ENCODE peak calls at places on chromosomes 1 and 21, in four cellular contexts. M is K562, W is HepG2, T is GM12878. I is an unnamed sample.

GRCh38 chr1:182264187-182264586 is 127.4 kb downstream of the GLUL start:
- DNase-seq in M (no peak), T (no peak), W (no peak), I (no peak)

GRCh38 chr1:59116920-59117542 is 179.9 kb upstream of the FGGY start:
- DNase-seq in T (no peak), W (no peak), M (no peak), I (no peak)

GRCh38 chr1:58005212-58005611 is 541.3 kb downstream of the OMA1 start:
- DNase-seq in W (no peak), T (no peak), M (no peak), I (no peak)

GRCh38 chr1:228842094-228842775 is 107.0 kb downstream of the RHOU start:
- DNase-seq in T (no peak), W (peak; percentile 73), M (peak; percentile 46), I (peak; percentile 55)

GRCh38 chr1:50929376-50929958 is 30.6 kb downstream of the FAF1 start:
- DNase-seq in M (peak; percentile 21), W (peak; percentile 47), T (no peak), I (peak; percentile 12)

GRCh38 chr1:43349594-43350306 is 9.0 kb upstream of the CDC20 start:
- DNase-seq in M (no peak), T (no peak), W (no peak), I (no peak)

GRCh38 chr1:51139474-51139873 is 37.4 kb downstream of the C1orf185 start:
- DNase-seq in T (no peak), M (no peak), W (no peak), I (no peak)

GRCh38 chr1:98468111-98468717 is 193.3 kb upstream of the SNX7 start:
- DNase-seq in W (peak; percentile 10), M (no peak), T (no peak), I (peak; percentile 39)

GRCh38 chr1:117678246-117678977 is 72.6 kb downstream of the TENT5C start:
- DNase-seq in W (no peak), M (no peak), T (no peak), I (no peak)

GRCh38 chr1:172293379-172293778 is 127.1 kb upstream of the C1orf105 start:
- DNase-seq in M (no peak), W (no peak), T (no peak), I (no peak)

GRCh38 chr1:207745839-207746767 is 5.8 kb upstream of the CD46 start:
- DNase-seq in W (no peak), M (peak; percentile 76), T (no peak), I (no peak)

GRCh38 chr1:67821263-67821662 is 12.0 kb downstream of the GNG12 start:
- DNase-seq in T (no peak), W (no peak), M (no peak), I (no peak)

GRCh38 chr1:52472384-52472783 is 68.0 kb downstream of the PRPF38A start:
- DNase-seq in T (no peak), W (no peak), M (no peak), I (no peak)

GRCh38 chr1:182791464-182792179 is 2.0 kb downstream of the NPL start:
- DNase-seq in M (peak; percentile 91), W (no peak), T (no peak), I (no peak)

GRCh38 chr1:166129006-166129405 is 37.8 kb downstream of the FAM78B start:
- DNase-seq in W (no peak), M (no peak), T (no peak), I (no peak)

GRCh38 chr1:202664083-202664482 is 46.2 kb downstream of the SYT2 start:
- DNase-seq in W (no peak), T (no peak), M (no peak), I (no peak)

GRCh38 chr1:202662081-202662480 is 48.2 kb downstream of the SYT2 start:
- DNase-seq in M (no peak), T (no peak), W (no peak), I (no peak)

GRCh38 chr1:202665417-202665816 is 44.8 kb downstream of the SYT2 start:
- DNase-seq in M (no peak), W (no peak), T (no peak), I (no peak)

GRCh38 chr1:202661136-202661845 is 49.0 kb downstream of the SYT2 start:
- DNase-seq in W (no peak), M (no peak), T (no peak), I (no peak)

DNA sequence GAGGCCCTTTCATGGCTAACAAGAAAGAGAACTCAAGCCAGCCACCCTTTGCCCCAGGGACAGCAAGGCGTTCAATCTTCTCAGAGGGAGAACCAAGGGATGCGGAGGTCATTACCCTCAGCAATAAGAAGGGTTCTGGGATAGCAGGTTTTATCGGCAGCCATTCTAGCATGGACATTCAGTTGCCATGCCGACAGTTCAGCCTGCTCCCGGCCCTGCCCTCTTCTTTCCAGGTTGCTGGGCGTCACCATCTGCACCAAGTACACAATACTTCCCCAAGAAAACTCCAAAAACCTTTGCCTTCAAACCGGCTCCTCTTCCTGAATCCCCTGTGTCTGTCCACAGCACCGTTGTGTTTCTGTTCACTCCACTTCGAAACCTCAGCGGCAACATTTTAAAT is 47.1 kb downstream of the SYT2 start:
- DNase-seq in M (no peak), T (no peak), W (no peak), I (no peak)
- TF ChIP-seq FOXK2 in M (no peak), T (no peak), W (no peak), I (no peak)

DNA sequence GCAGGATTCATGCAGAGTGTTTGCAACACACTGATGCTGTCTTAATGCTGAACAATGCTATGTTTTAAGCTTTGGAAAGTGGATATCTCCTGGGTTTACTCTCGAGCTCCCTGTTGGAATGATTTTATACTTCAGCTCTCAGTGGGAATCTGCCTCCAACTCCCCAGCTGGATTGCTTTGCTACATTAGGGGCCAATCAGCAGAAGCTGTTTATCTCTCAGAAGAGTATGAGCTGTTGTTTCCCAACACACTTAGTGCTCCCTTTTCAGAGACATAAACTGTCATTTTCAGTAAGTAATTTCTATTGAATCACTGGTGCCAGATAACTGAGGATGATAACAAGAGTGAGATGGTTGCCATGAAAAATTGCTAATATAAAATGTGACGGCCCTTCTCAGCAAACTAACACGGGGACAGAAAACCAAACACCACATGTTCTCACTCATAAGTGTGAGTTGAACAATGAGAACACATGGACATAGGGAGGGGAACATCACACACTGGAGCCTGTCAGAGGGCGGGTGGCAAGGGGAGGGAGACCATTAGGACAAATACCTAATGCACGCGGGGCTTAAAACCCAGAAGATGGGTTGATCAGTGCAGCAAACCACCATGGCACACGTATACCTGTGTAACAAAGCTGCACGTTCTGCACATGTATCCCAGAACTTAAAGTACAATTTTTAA is 265.9 kb upstream of the RUNX1 start:
- DNase-seq in M (no peak), W (no peak), T (no peak), I (no peak)
- TF ChIP-seq FOXK2 in M (no peak), W (no peak), T (no peak), I (no peak)

DNA sequence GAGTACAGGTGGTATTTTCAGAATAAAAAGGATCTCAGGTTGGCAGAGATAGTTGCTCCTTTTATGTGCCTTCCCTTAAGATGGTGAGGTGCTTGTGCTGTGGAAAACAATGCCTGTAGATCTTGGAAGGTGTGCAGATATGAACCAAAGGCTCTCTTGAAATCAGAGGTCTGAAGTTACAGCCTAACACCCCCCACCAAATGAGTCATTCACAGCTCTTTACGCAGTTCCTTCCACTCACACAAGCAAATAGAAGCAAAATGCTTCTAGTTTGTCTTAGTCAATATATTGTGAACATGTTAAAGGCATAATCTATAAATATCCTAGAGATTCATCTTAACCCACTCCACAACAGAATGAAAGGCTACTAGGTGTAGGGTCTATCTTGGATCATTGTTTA is 128.9 kb upstream of the NR5A2 start:
- DNase-seq in W (no peak), T (no peak), M (no peak), I (no peak)
- TF ChIP-seq FOXK2 in W (no peak), T (no peak), M (no peak), I (no peak)

GRCh38 chr1:244319283-244320132 is 132.2 kb downstream of the ADSS2 start:
- DNase-seq in T (peak; percentile 84), M (no peak), W (no peak), I (no peak)
- TF ChIP-seq FOXK2 in T (peak; percentile 53), M (no peak), W (no peak), I (no peak)

DNA sequence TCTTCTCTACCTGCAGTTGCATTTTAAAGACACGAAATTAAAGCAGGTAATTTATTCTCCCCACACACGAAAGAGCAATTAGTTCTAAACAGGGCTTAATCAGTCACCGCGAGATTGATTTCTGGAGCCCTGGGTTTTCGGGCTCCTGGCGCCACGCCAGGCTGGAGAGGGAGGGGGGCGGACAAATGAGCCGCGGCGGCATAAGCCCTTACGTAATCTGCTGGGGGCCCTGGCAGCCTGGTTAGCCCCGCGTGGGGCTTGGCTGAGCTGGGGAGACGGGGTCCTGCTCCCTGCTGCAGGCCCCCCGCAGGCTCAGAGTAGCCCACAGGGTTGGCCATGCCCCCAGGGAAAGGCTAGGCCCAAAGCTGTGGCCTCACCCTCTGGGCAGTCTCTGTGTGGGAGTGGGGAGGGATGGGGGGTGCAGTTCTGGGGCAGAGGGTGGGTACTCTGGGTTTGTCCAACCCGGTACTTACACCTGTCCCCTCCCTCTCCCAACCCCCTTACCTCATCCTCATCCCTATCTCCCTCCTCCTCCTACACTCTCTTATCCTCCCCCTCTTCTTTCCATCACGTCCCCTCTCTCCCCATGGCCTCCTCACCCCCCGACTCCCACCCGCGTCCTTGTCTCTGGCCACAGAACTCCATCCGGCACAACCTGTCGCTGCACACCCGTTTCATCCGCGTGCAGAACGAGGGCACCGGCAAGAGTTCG is 19.9 kb downstream of the FOXO6 start:
- DNase-seq in T (no peak), M (peak; percentile 52), W (no peak), I (peak; percentile 56)
- TF ChIP-seq FOXK2 in T (no peak), M (no peak), W (no peak), I (no peak)

DNA sequence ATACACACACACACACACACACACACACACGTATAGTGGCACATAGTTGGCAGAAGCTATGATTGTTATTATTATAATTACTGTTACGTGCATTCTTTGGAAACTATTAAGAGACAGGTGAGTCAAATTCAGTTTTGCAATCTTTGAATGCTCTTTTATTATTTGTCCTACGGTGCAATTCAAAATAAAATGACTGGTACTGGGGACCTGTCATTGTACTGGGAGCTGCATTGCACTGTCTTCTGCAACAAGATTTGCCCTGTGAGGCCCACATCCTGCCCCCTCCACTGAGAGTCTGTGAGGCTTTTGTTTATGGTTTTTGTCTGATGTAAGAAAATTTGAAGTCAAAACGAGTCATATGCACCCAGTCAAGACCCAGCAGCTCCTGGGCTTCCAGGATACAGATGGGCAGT is 1.9 kb downstream of the LY9 start:
- DNase-seq in W (no peak), M (no peak), T (no peak), I (no peak)
- TF ChIP-seq FOXK2 in W (no peak), M (no peak), T (no peak), I (no peak)

DNA sequence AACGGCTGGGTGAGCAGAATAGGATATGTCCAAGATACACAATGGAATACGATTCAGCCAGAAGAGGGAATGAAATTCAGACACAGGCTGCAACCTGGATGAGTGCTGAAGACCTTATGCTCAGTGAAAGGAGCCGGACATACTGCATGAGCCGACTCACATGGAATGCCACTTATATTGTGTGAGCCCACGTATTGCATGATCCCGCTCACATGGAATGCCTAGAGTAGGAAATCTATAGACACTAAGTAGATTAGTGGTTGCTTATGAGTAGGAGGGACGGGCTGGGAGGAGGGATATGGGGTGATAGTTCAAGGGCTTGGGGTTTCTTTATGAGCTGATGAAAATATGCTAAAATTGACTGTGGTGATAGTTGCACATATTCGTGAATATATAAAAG is 26.8 kb downstream of the TMPRSS2 start:
- DNase-seq in T (no peak), M (no peak), W (no peak), I (no peak)
- TF ChIP-seq FOXK2 in T (no peak), M (no peak), W (no peak), I (no peak)